ENCODE peak calls at places on chromosomes 3 and 15, in five cellular contexts. One of them, this sample, is unnamed. For H3K4me1, the result is how much of the 10 kb centered on the place peaks cover.

GRCh38 chr3:147797095-147797494 is 387.9 kb downstream of the ZIC1 start:
- DNase-seq in OCI-LY7: no peak
- DNase-seq in prostate gland: no peak
- DNase-seq in transverse colon: no peak
- DNase-seq in SJCRH30: peak
- DNase-seq in this sample: no peak

GRCh38 chr15:63967616-63968015 is 78.7 kb downstream of the DAPK2 start:
- DNase-seq in OCI-LY7: no peak
- DNase-seq in prostate gland: no peak
- DNase-seq in transverse colon: peak
- DNase-seq in SJCRH30: no peak
- DNase-seq in this sample: no peak

GRCh38 chr15:64774556-64775523 is 549 bp downstream of the RBPMS2 start:
- DNase-seq in OCI-LY7: no peak
- DNase-seq in prostate gland: no peak
- DNase-seq in transverse colon: no peak
- DNase-seq in SJCRH30: no peak
- DNase-seq in this sample: no peak

GRCh38 chr15:70504305-70504951 is 258.9 kb downstream of the UACA start:
- DNase-seq in OCI-LY7: peak
- DNase-seq in prostate gland: no peak
- DNase-seq in transverse colon: peak
- DNase-seq in SJCRH30: peak
- DNase-seq in this sample: peak

GRCh38 chr15:63380828-63381282 is 791 bp downstream of the CA12 start:
- DNase-seq in OCI-LY7: no peak
- DNase-seq in prostate gland: no peak
- DNase-seq in transverse colon: no peak
- DNase-seq in SJCRH30: no peak
- DNase-seq in this sample: no peak

GRCh38 chr15:45187894-45188830 is at the start of gene SHF:
- DNase-seq in OCI-LY7: peak
- DNase-seq in prostate gland: peak
- DNase-seq in transverse colon: peak
- DNase-seq in SJCRH30: peak
- DNase-seq in this sample: peak

GRCh38 chr3:11509175-11510000 is 134.3 kb downstream of the VGLL4 start:
- DNase-seq in OCI-LY7: peak
- DNase-seq in prostate gland: peak
- DNase-seq in transverse colon: peak
- DNase-seq in SJCRH30: peak
- DNase-seq in this sample: no peak

GRCh38 chr3:170233532-170233931 is 11.3 kb downstream of the PRKCI start:
- DNase-seq in OCI-LY7: no peak
- DNase-seq in prostate gland: no peak
- DNase-seq in transverse colon: peak
- DNase-seq in SJCRH30: no peak
- DNase-seq in this sample: no peak

GRCh38 chr3:192916455-192917257 is 1.0 kb downstream of the MB21D2 start:
- DNase-seq in OCI-LY7: no peak
- DNase-seq in prostate gland: peak
- DNase-seq in transverse colon: peak
- DNase-seq in SJCRH30: peak
- DNase-seq in this sample: peak

GRCh38 chr15:85752591-85752990 is 42.1 kb downstream of the KLHL25 start:
- DNase-seq in OCI-LY7: no peak
- DNase-seq in prostate gland: peak
- DNase-seq in transverse colon: no peak
- DNase-seq in SJCRH30: no peak
- DNase-seq in this sample: no peak

GRCh38 chr3:37308247-37308646 is 133.9 kb upstream of the LRRFIP2 start:
- DNase-seq in OCI-LY7: peak
- DNase-seq in prostate gland: no peak
- DNase-seq in transverse colon: no peak
- DNase-seq in SJCRH30: peak
- DNase-seq in this sample: peak

GRCh38 chr3:24290596-24290995 is 204.1 kb downstream of the THRB start:
- DNase-seq in OCI-LY7: no peak
- DNase-seq in prostate gland: no peak
- DNase-seq in transverse colon: no peak
- DNase-seq in SJCRH30: no peak
- DNase-seq in this sample: no peak

GRCh38 chr3:50164056-50164455 is 8.9 kb downstream of the SEMA3F start:
- DNase-seq in OCI-LY7: no peak
- DNase-seq in prostate gland: peak
- DNase-seq in transverse colon: peak
- DNase-seq in SJCRH30: no peak
- DNase-seq in this sample: no peak

GRCh38 chr3:141083831-141084624 is 32.9 kb downstream of the SPSB4 start:
- DNase-seq in OCI-LY7: no peak
- DNase-seq in prostate gland: no peak
- DNase-seq in transverse colon: no peak
- DNase-seq in SJCRH30: peak
- DNase-seq in this sample: no peak

GRCh38 chr15:31307270-31308184 is 19.1 kb upstream of the KLF13 start:
- DNase-seq in OCI-LY7: peak
- DNase-seq in prostate gland: no peak
- DNase-seq in transverse colon: no peak
- DNase-seq in SJCRH30: no peak
- DNase-seq in this sample: no peak

GRCh38 chr3:18018491-18019177 is 276.2 kb upstream of the TBC1D5 start:
- DNase-seq in OCI-LY7: no peak
- DNase-seq in prostate gland: no peak
- DNase-seq in transverse colon: no peak
- DNase-seq in SJCRH30: no peak
- DNase-seq in this sample: no peak

GRCh38 chr3:192063570-192063969 is 602.6 kb downstream of the PYDC2 start:
- DNase-seq in OCI-LY7: peak
- DNase-seq in prostate gland: no peak
- DNase-seq in transverse colon: peak
- DNase-seq in SJCRH30: no peak
- DNase-seq in this sample: no peak

GRCh38 chr15:96807361-96807760 is 476.9 kb downstream of the NR2F2 start:
- DNase-seq in OCI-LY7: no peak
- DNase-seq in prostate gland: no peak
- DNase-seq in transverse colon: no peak
- DNase-seq in SJCRH30: no peak
- DNase-seq in this sample: no peak

GRCh38 chr3:139655880-139656279 is 21.9 kb downstream of the NMNAT3 start:
- DNase-seq in OCI-LY7: no peak
- DNase-seq in prostate gland: no peak
- DNase-seq in transverse colon: no peak
- DNase-seq in SJCRH30: no peak
- DNase-seq in this sample: no peak

GRCh38 chr15:63465104-63465503 is 39.3 kb upstream of the USP3 start:
- DNase-seq in OCI-LY7: no peak
- DNase-seq in prostate gland: peak
- DNase-seq in transverse colon: no peak
- DNase-seq in SJCRH30: peak
- DNase-seq in this sample: no peak

GRCh38 chr3:9717563-9717962 is 13.9 kb downstream of the CPNE9 start:
- DNase-seq in OCI-LY7: no peak
- DNase-seq in prostate gland: no peak
- DNase-seq in transverse colon: no peak
- DNase-seq in SJCRH30: no peak
- DNase-seq in this sample: no peak

GRCh38 chr3:46090161-46090591 is 62.9 kb upstream of the XCR1 start:
- DNase-seq in OCI-LY7: no peak
- DNase-seq in prostate gland: no peak
- DNase-seq in transverse colon: no peak
- DNase-seq in SJCRH30: no peak
- DNase-seq in this sample: no peak

GRCh38 chr3:64902991-64903390 is 215.2 kb upstream of the ADAMTS9 start:
- DNase-seq in OCI-LY7: no peak
- DNase-seq in prostate gland: no peak
- DNase-seq in transverse colon: no peak
- DNase-seq in SJCRH30: no peak
- DNase-seq in this sample: no peak

GRCh38 chr15:64082757-64083156 is 10.9 kb downstream of the CIAO2A start:
- DNase-seq in OCI-LY7: no peak
- DNase-seq in prostate gland: no peak
- DNase-seq in transverse colon: no peak
- DNase-seq in SJCRH30: no peak
- DNase-seq in this sample: no peak

GRCh38 chr3:143597774-143598652 is 250.3 kb downstream of the SLC9A9 start:
- DNase-seq in OCI-LY7: no peak
- DNase-seq in prostate gland: no peak
- DNase-seq in transverse colon: no peak
- DNase-seq in SJCRH30: no peak
- DNase-seq in this sample: no peak

GRCh38 chr3:124510290-124510689 is 220.0 kb upstream of the UMPS start:
- DNase-seq in OCI-LY7: no peak
- DNase-seq in prostate gland: no peak
- DNase-seq in transverse colon: no peak
- DNase-seq in SJCRH30: no peak
- DNase-seq in this sample: no peak

GRCh38 chr3:109059289-109059688 is 58.6 kb downstream of the MORC1 start:
- DNase-seq in OCI-LY7: peak
- DNase-seq in prostate gland: no peak
- DNase-seq in transverse colon: no peak
- DNase-seq in SJCRH30: no peak
- DNase-seq in this sample: no peak

GRCh38 chr3:121152573-121152972 is 244.6 kb downstream of the STXBP5L start:
- DNase-seq in OCI-LY7: peak
- DNase-seq in prostate gland: no peak
- DNase-seq in transverse colon: no peak
- DNase-seq in SJCRH30: peak
- DNase-seq in this sample: peak

GRCh38 chr15:78914027-78914764 is 30.6 kb downstream of the CTSH start:
- DNase-seq in OCI-LY7: no peak
- DNase-seq in prostate gland: peak
- DNase-seq in transverse colon: no peak
- DNase-seq in SJCRH30: no peak
- DNase-seq in this sample: no peak

GRCh38 chr3:168034152-168034928 is 61.4 kb downstream of the GOLIM4 start:
- DNase-seq in OCI-LY7: no peak
- DNase-seq in prostate gland: no peak
- DNase-seq in transverse colon: no peak
- DNase-seq in SJCRH30: no peak
- DNase-seq in this sample: no peak

GRCh38 chr3:24222165-24222805 is 272.4 kb downstream of the THRB start:
- DNase-seq in OCI-LY7: no peak
- DNase-seq in prostate gland: no peak
- DNase-seq in transverse colon: no peak
- DNase-seq in SJCRH30: no peak
- DNase-seq in this sample: no peak

GRCh38 chr3:174377096-174377495 is 482.0 kb upstream of the NAALADL2 start:
- DNase-seq in OCI-LY7: no peak
- DNase-seq in prostate gland: no peak
- DNase-seq in transverse colon: no peak
- DNase-seq in SJCRH30: no peak
- DNase-seq in this sample: no peak

GRCh38 chr3:125960066-125960424 is 8.9 kb upstream of the ROPN1B start:
- DNase-seq in OCI-LY7: no peak
- DNase-seq in prostate gland: no peak
- DNase-seq in transverse colon: no peak
- DNase-seq in SJCRH30: no peak
- DNase-seq in this sample: no peak

GRCh38 chr15:65101418-65101890 is 13.5 kb downstream of the UBAP1L start:
- DNase-seq in OCI-LY7: peak
- DNase-seq in prostate gland: peak
- DNase-seq in transverse colon: peak
- DNase-seq in SJCRH30: peak
- DNase-seq in this sample: peak

GRCh38 chr3:47761046-47761445 is 20.6 kb downstream of the SMARCC1 start:
- DNase-seq in OCI-LY7: no peak
- DNase-seq in prostate gland: no peak
- DNase-seq in transverse colon: no peak
- DNase-seq in SJCRH30: no peak
- DNase-seq in this sample: no peak

GRCh38 chr3:124772081-124772831 is 42.0 kb downstream of the UMPS start:
- DNase-seq in OCI-LY7: no peak
- DNase-seq in prostate gland: no peak
- DNase-seq in transverse colon: no peak
- DNase-seq in SJCRH30: peak
- DNase-seq in this sample: no peak

GRCh38 chr3:14397531-14397930 is 4.9 kb upstream of the SLC6A6 start:
- DNase-seq in OCI-LY7: peak
- DNase-seq in prostate gland: no peak
- DNase-seq in transverse colon: no peak
- DNase-seq in SJCRH30: no peak
- DNase-seq in this sample: peak

GRCh38 chr3:146221276-146221675 is 29.6 kb downstream of the PLSCR4 start:
- DNase-seq in OCI-LY7: no peak
- DNase-seq in prostate gland: no peak
- DNase-seq in transverse colon: no peak
- DNase-seq in SJCRH30: no peak
- DNase-seq in this sample: no peak

GRCh38 chr15:74579001-74579400 is 36.6 kb upstream of the CLK3 start:
- DNase-seq in OCI-LY7: no peak
- DNase-seq in prostate gland: no peak
- DNase-seq in transverse colon: no peak
- DNase-seq in SJCRH30: no peak
- DNase-seq in this sample: no peak
- H3K4me1 ChIP-seq in OCI-LY7: under half
- H3K4me1 ChIP-seq in prostate gland: under half
- H3K4me1 ChIP-seq in transverse colon: under half
- H3K4me1 ChIP-seq in SJCRH30: under half
- H3K4me1 ChIP-seq in this sample: under half

GRCh38 chr3:184005981-184006507 is 11.6 kb downstream of the ABCC5 start:
- DNase-seq in OCI-LY7: peak
- DNase-seq in prostate gland: peak
- DNase-seq in transverse colon: peak
- DNase-seq in SJCRH30: no peak
- DNase-seq in this sample: peak
- H3K4me3 ChIP-seq in OCI-LY7: no peak
- H3K4me3 ChIP-seq in prostate gland: no peak
- H3K4me3 ChIP-seq in transverse colon: no peak
- H3K4me3 ChIP-seq in SJCRH30: no peak
- H3K4me3 ChIP-seq in this sample: no peak

GRCh38 chr15:89452330-89452836 is 44.0 kb downstream of the RHCG start:
- DNase-seq in OCI-LY7: no peak
- DNase-seq in prostate gland: no peak
- DNase-seq in transverse colon: no peak
- DNase-seq in SJCRH30: no peak
- DNase-seq in this sample: no peak

GRCh38 chr15:89448825-89449224 is 47.6 kb downstream of the RHCG start:
- DNase-seq in OCI-LY7: no peak
- DNase-seq in prostate gland: no peak
- DNase-seq in transverse colon: no peak
- DNase-seq in SJCRH30: no peak
- DNase-seq in this sample: no peak

GRCh38 chr15:89455535-89455934 is 40.8 kb downstream of the RHCG start:
- DNase-seq in OCI-LY7: no peak
- DNase-seq in prostate gland: no peak
- DNase-seq in transverse colon: no peak
- DNase-seq in SJCRH30: no peak
- DNase-seq in this sample: no peak

GRCh38 chr15:89450076-89451006 is 46.0 kb downstream of the RHCG start:
- DNase-seq in OCI-LY7: no peak
- DNase-seq in prostate gland: no peak
- DNase-seq in transverse colon: no peak
- DNase-seq in SJCRH30: no peak
- DNase-seq in this sample: no peak

GRCh38 chr15:89451846-89452245 is 44.5 kb downstream of the RHCG start:
- DNase-seq in OCI-LY7: no peak
- DNase-seq in prostate gland: no peak
- DNase-seq in transverse colon: no peak
- DNase-seq in SJCRH30: no peak
- DNase-seq in this sample: no peak
- H3K27ac ChIP-seq in OCI-LY7: no peak
- H3K27ac ChIP-seq in prostate gland: no peak
- H3K27ac ChIP-seq in transverse colon: no peak
- H3K27ac ChIP-seq in SJCRH30: no peak
- H3K27ac ChIP-seq in this sample: no peak

GRCh38 chr15:68631621-68632051 is 52.8 kb downstream of the CORO2B start:
- DNase-seq in OCI-LY7: peak
- DNase-seq in prostate gland: no peak
- DNase-seq in transverse colon: no peak
- DNase-seq in SJCRH30: no peak
- DNase-seq in this sample: no peak
- H3K4me1 ChIP-seq in OCI-LY7: half or more
- H3K4me1 ChIP-seq in prostate gland: under half
- H3K4me1 ChIP-seq in transverse colon: under half
- H3K4me1 ChIP-seq in SJCRH30: under half
- H3K4me1 ChIP-seq in this sample: under half